ENCODE peak calls at places on chromosomes 11 and 22, in nine cellular contexts. One of them, this sample, is unnamed.

GRCh38 chr11:77779935-77780334 is 40.6 kb downstream of the RSF1 start:
- DNase-seq in HepG2: peak; percentile 29
- DNase-seq in Panc1: peak; percentile 8
- DNase-seq in PC-3: peak; percentile 68
- DNase-seq in lung: no peak
- DNase-seq in IMR-90: peak; percentile 54
- DNase-seq in endothelial cell of umbilical vein: peak; percentile 30
- DNase-seq in AG04450: peak; percentile 3
- DNase-seq in transverse colon: no peak
- DNase-seq in this sample: peak; percentile 24

GRCh38 chr11:65854161-65854592 is 3.8 kb downstream of the CFL1 start:
- DNase-seq in transverse colon: peak; percentile 91
- DNase-seq in Panc1: no peak
- DNase-seq in lung: no peak
- DNase-seq in PC-3: no peak
- DNase-seq in endothelial cell of umbilical vein: no peak
- DNase-seq in IMR-90: no peak
- DNase-seq in HepG2: peak; percentile 67
- DNase-seq in AG04450: no peak
- DNase-seq in this sample: no peak

GRCh38 chr11:101860694-101861371 is 54.0 kb upstream of the CEP126 start:
- DNase-seq in IMR-90: peak; percentile 76
- DNase-seq in lung: peak; percentile 46
- DNase-seq in PC-3: peak; percentile 90
- DNase-seq in HepG2: peak; percentile 56
- DNase-seq in AG04450: no peak
- DNase-seq in Panc1: peak; percentile 45
- DNase-seq in endothelial cell of umbilical vein: peak; percentile 58
- DNase-seq in transverse colon: peak; percentile 29
- DNase-seq in this sample: peak; percentile 61

GRCh38 chr22:43377486-43377995 is 34.3 kb upstream of the MPPED1 start:
- DNase-seq in endothelial cell of umbilical vein: peak; percentile 16
- DNase-seq in HepG2: no peak
- DNase-seq in lung: no peak
- DNase-seq in PC-3: no peak
- DNase-seq in AG04450: no peak
- DNase-seq in transverse colon: no peak
- DNase-seq in IMR-90: peak; percentile 20
- DNase-seq in Panc1: no peak
- DNase-seq in this sample: peak; percentile 6

GRCh38 chr11:125592305-125593112 is at the start of gene STT3A:
- DNase-seq in lung: peak; percentile 100
- DNase-seq in HepG2: peak; percentile 99
- DNase-seq in transverse colon: peak; percentile 99
- DNase-seq in endothelial cell of umbilical vein: peak; percentile 100
- DNase-seq in PC-3: peak; percentile 100
- DNase-seq in IMR-90: peak; percentile 100
- DNase-seq in AG04450: peak; percentile 100
- DNase-seq in Panc1: peak; percentile 99
- DNase-seq in this sample: peak; percentile 100

GRCh38 chr11:69198891-69199582 is 43.3 kb downstream of the SMIM38 start:
- DNase-seq in AG04450: no peak
- DNase-seq in transverse colon: no peak
- DNase-seq in PC-3: no peak
- DNase-seq in lung: no peak
- DNase-seq in HepG2: no peak
- DNase-seq in Panc1: no peak
- DNase-seq in endothelial cell of umbilical vein: no peak
- DNase-seq in IMR-90: no peak
- DNase-seq in this sample: no peak

GRCh38 chr11:64360403-64360980 is 1.5 kb downstream of the RPS6KA4 start:
- DNase-seq in endothelial cell of umbilical vein: no peak
- DNase-seq in transverse colon: no peak
- DNase-seq in lung: no peak
- DNase-seq in IMR-90: no peak
- DNase-seq in Panc1: no peak
- DNase-seq in HepG2: no peak
- DNase-seq in PC-3: no peak
- DNase-seq in AG04450: no peak
- DNase-seq in this sample: no peak

GRCh38 chr11:460331-461199 is 10.5 kb downstream of the PTDSS2 start:
- DNase-seq in IMR-90: no peak
- DNase-seq in lung: no peak
- DNase-seq in Panc1: no peak
- DNase-seq in PC-3: no peak
- DNase-seq in HepG2: no peak
- DNase-seq in AG04450: no peak
- DNase-seq in transverse colon: no peak
- DNase-seq in endothelial cell of umbilical vein: no peak
- DNase-seq in this sample: no peak

GRCh38 chr11:126628790-126629621 is 273.5 kb downstream of the ST3GAL4 start:
- DNase-seq in IMR-90: peak; percentile 55
- DNase-seq in lung: no peak
- DNase-seq in PC-3: no peak
- DNase-seq in HepG2: no peak
- DNase-seq in endothelial cell of umbilical vein: no peak
- DNase-seq in AG04450: peak; percentile 1
- DNase-seq in Panc1: no peak
- DNase-seq in transverse colon: no peak
- DNase-seq in this sample: no peak

GRCh38 chr11:76759092-76759491 is 24.1 kb upstream of the TSKU start:
- DNase-seq in PC-3: no peak
- DNase-seq in AG04450: no peak
- DNase-seq in endothelial cell of umbilical vein: no peak
- DNase-seq in transverse colon: no peak
- DNase-seq in Panc1: no peak
- DNase-seq in IMR-90: no peak
- DNase-seq in lung: no peak
- DNase-seq in HepG2: no peak
- DNase-seq in this sample: no peak

GRCh38 chr22:30830907-30831306 is 136.2 kb downstream of the OSBP2 start:
- DNase-seq in lung: no peak
- DNase-seq in PC-3: peak; percentile 95
- DNase-seq in AG04450: peak; percentile 80
- DNase-seq in HepG2: no peak
- DNase-seq in Panc1: peak; percentile 30
- DNase-seq in endothelial cell of umbilical vein: peak; percentile 92
- DNase-seq in transverse colon: peak; percentile 26
- DNase-seq in IMR-90: peak; percentile 97
- DNase-seq in this sample: peak; percentile 89

GRCh38 chr11:12358302-12359188 is 18.8 kb upstream of the PARVA start:
- DNase-seq in lung: no peak
- DNase-seq in endothelial cell of umbilical vein: no peak
- DNase-seq in AG04450: no peak
- DNase-seq in IMR-90: no peak
- DNase-seq in PC-3: no peak
- DNase-seq in HepG2: no peak
- DNase-seq in Panc1: no peak
- DNase-seq in transverse colon: no peak
- DNase-seq in this sample: no peak

GRCh38 chr11:132114185-132114584 is 743.8 kb downstream of the NTM start:
- DNase-seq in endothelial cell of umbilical vein: peak; percentile 44
- DNase-seq in AG04450: no peak
- DNase-seq in IMR-90: peak; percentile 25
- DNase-seq in transverse colon: peak; percentile 18
- DNase-seq in lung: no peak
- DNase-seq in Panc1: no peak
- DNase-seq in PC-3: peak; percentile 55
- DNase-seq in HepG2: no peak
- DNase-seq in this sample: no peak

GRCh38 chr11:130737866-130738431 is 178.3 kb downstream of the SNX19 start:
- DNase-seq in PC-3: peak; percentile 72
- DNase-seq in HepG2: no peak
- DNase-seq in transverse colon: no peak
- DNase-seq in AG04450: no peak
- DNase-seq in IMR-90: peak; percentile 89
- DNase-seq in endothelial cell of umbilical vein: peak; percentile 88
- DNase-seq in lung: peak; percentile 40
- DNase-seq in Panc1: no peak
- DNase-seq in this sample: peak; percentile 74

GRCh38 chr22:50308597-50308935 is 1.1 kb upstream of the PLXNB2 start:
- DNase-seq in AG04450: no peak
- DNase-seq in IMR-90: peak; percentile 40
- DNase-seq in HepG2: peak; percentile 59
- DNase-seq in Panc1: no peak
- DNase-seq in transverse colon: peak; percentile 78
- DNase-seq in PC-3: no peak
- DNase-seq in endothelial cell of umbilical vein: no peak
- DNase-seq in lung: peak; percentile 73
- DNase-seq in this sample: no peak

GRCh38 chr11:80085563-80085962 is 644.7 kb upstream of the TENM4 start:
- DNase-seq in IMR-90: no peak
- DNase-seq in HepG2: no peak
- DNase-seq in endothelial cell of umbilical vein: no peak
- DNase-seq in lung: no peak
- DNase-seq in transverse colon: no peak
- DNase-seq in Panc1: no peak
- DNase-seq in PC-3: no peak
- DNase-seq in AG04450: no peak
- DNase-seq in this sample: no peak
- H3K27ac ChIP-seq in IMR-90: no peak overlapping the region
- H3K27ac ChIP-seq in HepG2: no peak overlapping the region
- H3K27ac ChIP-seq in endothelial cell of umbilical vein: no peak overlapping the region
- H3K27ac ChIP-seq in lung: no peak overlapping the region
- H3K27ac ChIP-seq in transverse colon: no peak overlapping the region
- H3K27ac ChIP-seq in Panc1: no peak overlapping the region
- H3K27ac ChIP-seq in PC-3: no peak overlapping the region
- H3K27ac ChIP-seq in AG04450: no peak overlapping the region
- H3K27ac ChIP-seq in this sample: no peak overlapping the region

GRCh38 chr11:107844041-107844440 is 14.5 kb downstream of the SLC35F2 start:
- DNase-seq in lung: no peak
- DNase-seq in AG04450: no peak
- DNase-seq in PC-3: peak; percentile 96
- DNase-seq in HepG2: no peak
- DNase-seq in endothelial cell of umbilical vein: no peak
- DNase-seq in transverse colon: no peak
- DNase-seq in Panc1: no peak
- DNase-seq in IMR-90: peak; percentile 52
- DNase-seq in this sample: peak; percentile 32
- H3K27ac ChIP-seq in lung: no peak overlapping the region
- H3K27ac ChIP-seq in AG04450: no peak overlapping the region
- H3K27ac ChIP-seq in PC-3: peak overlapping the region; percentile 13
- H3K27ac ChIP-seq in HepG2: no peak overlapping the region
- H3K27ac ChIP-seq in endothelial cell of umbilical vein: peak overlapping the region; percentile 1
- H3K27ac ChIP-seq in transverse colon: no peak overlapping the region
- H3K27ac ChIP-seq in Panc1: peak overlapping the region; percentile 100
- H3K27ac ChIP-seq in IMR-90: no peak overlapping the region
- H3K27ac ChIP-seq in this sample: no peak overlapping the region

GRCh38 chr11:123588863-123589262 is 65.6 kb downstream of the SCN3B start:
- DNase-seq in Panc1: no peak
- DNase-seq in endothelial cell of umbilical vein: no peak
- DNase-seq in transverse colon: no peak
- DNase-seq in lung: no peak
- DNase-seq in IMR-90: no peak
- DNase-seq in AG04450: no peak
- DNase-seq in HepG2: no peak
- DNase-seq in PC-3: no peak
- DNase-seq in this sample: no peak

GRCh38 chr11:123588117-123588815 is 66.2 kb downstream of the SCN3B start:
- DNase-seq in transverse colon: peak; percentile 77
- DNase-seq in PC-3: no peak
- DNase-seq in endothelial cell of umbilical vein: no peak
- DNase-seq in IMR-90: no peak
- DNase-seq in HepG2: peak; percentile 67
- DNase-seq in lung: no peak
- DNase-seq in Panc1: no peak
- DNase-seq in AG04450: no peak
- DNase-seq in this sample: no peak

GRCh38 chr11:123586568-123586967 is 67.9 kb downstream of the SCN3B start:
- DNase-seq in IMR-90: no peak
- DNase-seq in lung: no peak
- DNase-seq in endothelial cell of umbilical vein: no peak
- DNase-seq in Panc1: no peak
- DNase-seq in transverse colon: no peak
- DNase-seq in HepG2: no peak
- DNase-seq in AG04450: no peak
- DNase-seq in PC-3: no peak
- DNase-seq in this sample: no peak

GRCh38 chr11:123587044-123587443 is 67.4 kb downstream of the SCN3B start:
- DNase-seq in endothelial cell of umbilical vein: peak; percentile 11
- DNase-seq in AG04450: no peak
- DNase-seq in transverse colon: no peak
- DNase-seq in lung: no peak
- DNase-seq in HepG2: peak; percentile 14
- DNase-seq in PC-3: peak; percentile 28
- DNase-seq in IMR-90: no peak
- DNase-seq in Panc1: no peak
- DNase-seq in this sample: no peak

GRCh38 chr11:123587559-123587958 is 66.9 kb downstream of the SCN3B start:
- DNase-seq in Panc1: no peak
- DNase-seq in endothelial cell of umbilical vein: no peak
- DNase-seq in transverse colon: peak; percentile 39
- DNase-seq in PC-3: no peak
- DNase-seq in AG04450: no peak
- DNase-seq in lung: no peak
- DNase-seq in IMR-90: no peak
- DNase-seq in HepG2: no peak
- DNase-seq in this sample: no peak
- H3K27ac ChIP-seq in Panc1: no peak overlapping the region
- H3K27ac ChIP-seq in endothelial cell of umbilical vein: no peak overlapping the region
- H3K27ac ChIP-seq in transverse colon: no peak overlapping the region
- H3K27ac ChIP-seq in PC-3: no peak overlapping the region
- H3K27ac ChIP-seq in AG04450: no peak overlapping the region
- H3K27ac ChIP-seq in lung: no peak overlapping the region
- H3K27ac ChIP-seq in IMR-90: no peak overlapping the region
- H3K27ac ChIP-seq in HepG2: no peak overlapping the region
- H3K27ac ChIP-seq in this sample: no peak overlapping the region

DNA sequence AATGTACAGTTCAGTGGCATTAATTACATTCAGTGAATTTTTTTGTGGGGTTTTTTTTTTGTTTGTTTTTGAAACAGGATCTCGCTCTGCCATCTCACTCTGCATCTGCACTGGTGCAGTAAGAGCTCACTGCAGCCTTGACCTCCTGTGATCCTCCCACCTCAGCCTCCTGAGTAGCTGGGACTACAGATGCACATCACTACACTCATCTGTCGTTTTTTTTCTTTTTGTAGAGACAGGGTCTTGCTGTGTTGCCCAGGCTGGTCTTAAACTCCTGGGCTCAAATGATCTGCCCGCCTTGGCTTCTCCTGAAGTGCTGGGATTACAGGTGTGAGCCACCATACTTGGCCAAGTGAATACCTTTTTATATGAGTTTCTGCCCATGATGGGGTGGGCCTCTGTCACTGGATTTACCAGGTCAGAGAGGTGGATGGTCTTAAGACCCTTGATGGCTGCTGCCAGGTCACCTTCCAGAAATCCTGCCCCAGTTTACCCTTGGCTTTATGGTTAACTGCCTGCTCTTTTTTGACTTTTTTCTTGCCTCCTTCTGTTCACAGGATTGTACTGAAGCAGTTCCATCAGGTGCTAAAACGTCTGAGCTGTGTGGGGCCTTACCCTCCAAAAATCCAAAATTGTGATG is 22.6 kb downstream of the BCR start:
- DNase-seq in endothelial cell of umbilical vein: no peak
- DNase-seq in HepG2: no peak
- DNase-seq in Panc1: no peak
- DNase-seq in AG04450: no peak
- DNase-seq in IMR-90: no peak
- DNase-seq in lung: no peak
- DNase-seq in transverse colon: no peak
- DNase-seq in PC-3: no peak
- DNase-seq in this sample: no peak
- H3K27ac ChIP-seq in endothelial cell of umbilical vein: no peak overlapping the region
- H3K27ac ChIP-seq in HepG2: no peak overlapping the region
- H3K27ac ChIP-seq in Panc1: no peak overlapping the region
- H3K27ac ChIP-seq in AG04450: no peak overlapping the region
- H3K27ac ChIP-seq in IMR-90: no peak overlapping the region
- H3K27ac ChIP-seq in lung: no peak overlapping the region
- H3K27ac ChIP-seq in transverse colon: no peak overlapping the region
- H3K27ac ChIP-seq in PC-3: no peak overlapping the region
- H3K27ac ChIP-seq in this sample: no peak overlapping the region

GRCh38 chr11:104881117-104881794 is 17.0 kb downstream of the CASP12 start:
- DNase-seq in PC-3: no peak
- DNase-seq in transverse colon: no peak
- DNase-seq in endothelial cell of umbilical vein: no peak
- DNase-seq in IMR-90: no peak
- DNase-seq in lung: no peak
- DNase-seq in HepG2: no peak
- DNase-seq in Panc1: no peak
- DNase-seq in AG04450: no peak
- DNase-seq in this sample: no peak
- H3K27ac ChIP-seq in PC-3: no peak overlapping the region
- H3K27ac ChIP-seq in transverse colon: no peak overlapping the region
- H3K27ac ChIP-seq in endothelial cell of umbilical vein: no peak overlapping the region
- H3K27ac ChIP-seq in IMR-90: no peak overlapping the region
- H3K27ac ChIP-seq in lung: no peak overlapping the region
- H3K27ac ChIP-seq in HepG2: no peak overlapping the region
- H3K27ac ChIP-seq in Panc1: no peak overlapping the region
- H3K27ac ChIP-seq in AG04450: no peak overlapping the region
- H3K27ac ChIP-seq in this sample: no peak overlapping the region